ENCODE peak calls at places on chromosomes 13 and 19, in four cellular contexts. Z is H9, L is PC-3, P is astrocyte of the cerebellum. U is an unnamed sample.

GRCh38 chr13:98549006-98549727 is 27.7 kb downstream of the STK24 start:
- DNase-seq in Z (no peak), L (peak), P (peak), U (no peak)

GRCh38 chr13:46961719-46962118 is 64.9 kb upstream of the HTR2A start:
- DNase-seq in Z (no peak), L (peak), P (peak), U (no peak)

GRCh38 chr13:47455581-47455980 is 545.5 kb downstream of the SUCLA2 start:
- DNase-seq in Z (no peak), L (peak), P (no peak), U (no peak)

GRCh38 chr19:10219678-10220077 is 11.5 kb downstream of the S1PR2 start:
- DNase-seq in Z (peak), L (peak), P (no peak), U (no peak)

GRCh38 chr13:112225429-112226090 is 150.6 kb upstream of the SPACA7 start:
- DNase-seq in Z (no peak), L (no peak), P (no peak), U (no peak)

GRCh38 chr19:28636706-28637105 is 576.2 kb downstream of the UQCRFS1 start:
- DNase-seq in Z (no peak), L (no peak), P (no peak), U (no peak)

GRCh38 chr19:4981681-4981958 is 12.7 kb downstream of the KDM4B start:
- DNase-seq in Z (no peak), L (no peak), P (no peak), U (no peak)

GRCh38 chr19:33279430-33280350 is 22.6 kb downstream of the CEBPA start:
- DNase-seq in Z (no peak), L (no peak), P (no peak), U (no peak)

GRCh38 chr19:11506101-11506555 is 489 bp upstream of the ZNF653 start:
- DNase-seq in Z (no peak), L (no peak), P (no peak), U (no peak)

GRCh38 chr19:32581704-32582164 is 744 bp downstream of the PDCD5 start:
- DNase-seq in Z (peak), L (peak), P (peak), U (no peak)

GRCh38 chr19:38974599-38975213 is 836 bp downstream of the FBXO17 start:
- DNase-seq in Z (no peak), L (no peak), P (no peak), U (no peak)
- TF ChIP-seq CTCF in Z (no peak), L (no peak), P (no peak), U (no peak)

DNA sequence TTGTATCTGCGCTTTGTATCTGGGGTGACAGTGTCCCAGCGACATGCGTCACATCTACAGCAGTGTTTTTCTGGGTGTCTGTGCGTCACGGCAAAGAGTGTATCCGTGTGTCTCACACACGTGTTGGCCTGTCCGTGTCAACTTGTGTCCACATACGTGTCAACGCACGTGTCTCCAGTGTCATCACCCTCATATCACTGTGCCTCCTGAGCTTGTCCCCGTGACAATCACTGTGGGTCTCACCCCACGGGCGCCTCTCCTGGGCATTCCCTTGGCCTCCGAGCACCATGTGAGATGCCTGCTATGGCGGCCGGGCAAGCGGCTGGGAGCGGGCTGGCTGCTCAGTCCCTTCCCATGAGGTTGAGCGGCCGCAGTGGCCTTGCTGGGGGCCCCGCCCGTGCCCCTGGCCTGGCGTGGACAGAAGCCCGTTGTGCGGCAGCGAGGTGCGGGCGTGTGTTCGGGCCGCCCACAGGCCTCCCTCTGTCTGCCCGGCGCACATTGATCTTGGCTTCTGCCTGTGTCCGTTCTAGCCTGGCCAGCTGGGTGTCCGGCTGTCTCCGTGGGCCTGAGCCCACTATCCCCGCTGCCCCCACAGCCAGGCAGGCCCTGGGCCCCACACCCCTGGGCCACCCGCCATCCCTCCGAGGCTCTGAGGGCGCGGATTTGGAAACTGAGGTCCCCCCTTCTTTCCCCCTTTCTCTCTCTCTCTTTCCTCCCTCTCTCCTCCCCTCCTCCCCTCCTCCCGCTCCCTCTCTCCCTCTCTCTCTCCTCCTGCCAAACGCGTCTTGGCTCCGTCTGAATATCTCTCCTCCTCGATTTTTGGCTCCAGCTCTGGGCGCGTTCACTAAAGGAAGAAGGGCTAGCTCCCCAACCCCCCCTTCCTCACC is 6.5 kb downstream of the NFIX start:
- DNase-seq in Z (no peak), L (no peak), P (no peak), U (no peak)
- TF ChIP-seq CTCF in Z (no peak), L (no peak), P (no peak), U (no peak)

GRCh38 chr19:55598034-55598433 is 1.3 kb downstream of the FIZ1 start:
- DNase-seq in Z (peak), L (no peak), P (no peak), U (no peak)

GRCh38 chr19:55601127-55601526 is 1.0 kb downstream of the ZNF524 start:
- DNase-seq in Z (no peak), L (no peak), P (no peak), U (no peak)

GRCh38 chr19:55598719-55599467 is 424 bp downstream of the FIZ1 start:
- DNase-seq in Z (peak), L (peak), P (peak), U (peak)

GRCh38 chr19:55600336-55601028 is 394 bp downstream of the ZNF524 start:
- DNase-seq in Z (no peak), L (no peak), P (no peak), U (no peak)

GRCh38 chr19:55599468-55600335 is at the start of the genes FIZ1 and ZNF524:
- DNase-seq in Z (peak), L (peak), P (peak), U (peak)
- TF ChIP-seq CTCF in Z (no peak), L (no peak), P (no peak), U (no peak)

GRCh38 chr19:46983097-46983496 is 36.5 kb upstream of the NPAS1 start:
- DNase-seq in Z (no peak), L (no peak), P (no peak), U (no peak)

GRCh38 chr19:46985532-46986415 is 33.9 kb upstream of the NPAS1 start:
- DNase-seq in Z (no peak), L (no peak), P (no peak), U (no peak)

GRCh38 chr19:46980756-46981155 is 38.9 kb upstream of the NPAS1 start:
- DNase-seq in Z (no peak), L (no peak), P (no peak), U (no peak)

GRCh38 chr19:46981296-46981695 is 38.3 kb upstream of the NPAS1 start:
- DNase-seq in Z (no peak), L (no peak), P (no peak), U (no peak)

DNA sequence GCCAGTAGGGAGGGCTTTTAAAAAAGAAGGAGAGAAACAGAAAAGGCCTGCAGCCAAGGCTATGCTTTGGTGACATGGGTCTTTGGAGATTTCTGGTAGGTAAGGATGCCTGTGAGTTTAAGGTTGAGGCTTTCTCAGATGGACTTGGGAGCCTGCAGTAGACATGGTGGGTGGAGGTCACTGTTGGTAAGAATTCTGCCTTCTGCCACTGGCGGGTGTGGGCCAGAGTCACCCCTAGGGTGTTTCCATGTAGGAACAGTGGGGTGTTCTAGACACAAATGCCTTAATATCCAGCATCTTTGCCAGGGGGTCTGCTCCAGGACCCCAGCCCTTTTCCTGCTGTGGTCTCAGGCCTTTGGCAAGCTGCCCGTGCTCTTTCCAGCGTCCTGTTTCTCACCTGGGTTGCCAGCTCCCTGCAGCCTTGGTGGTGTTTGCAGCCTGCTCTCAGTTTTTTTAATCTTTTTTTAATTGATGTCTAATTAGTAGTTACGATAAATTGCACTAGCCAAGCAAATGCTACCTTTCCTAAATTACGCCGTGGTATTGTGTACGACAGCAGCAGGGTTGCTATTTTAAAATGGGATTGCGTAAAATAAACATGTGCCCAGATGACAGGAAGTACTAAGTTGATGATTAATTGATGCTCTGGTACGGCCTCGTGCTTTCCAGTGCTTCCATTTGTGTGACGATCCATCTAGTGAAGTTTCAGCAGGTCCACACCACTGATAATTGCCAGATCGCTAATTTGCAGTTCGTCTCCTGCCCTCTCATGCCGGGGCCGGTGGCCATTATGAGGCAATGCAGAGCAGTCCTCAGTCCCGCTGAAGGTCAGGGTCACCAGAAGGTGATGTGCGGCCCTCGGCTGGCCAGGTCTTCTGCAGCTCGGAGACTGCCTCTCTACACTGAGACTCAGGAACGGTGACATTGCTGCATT is 35.3 kb upstream of the NPAS1 start:
- DNase-seq in Z (no peak), L (peak), P (no peak), U (no peak)
- TF ChIP-seq CTCF in Z (no peak), L (no peak), P (no peak), U (no peak)

GRCh38 chr13:109135018-109135417 is 505.6 kb downstream of the MYO16 start:
- DNase-seq in Z (no peak), L (peak), P (no peak), U (no peak)
- TF ChIP-seq CTCF in Z (peak), L (peak), P (no peak), U (no peak)

DNA sequence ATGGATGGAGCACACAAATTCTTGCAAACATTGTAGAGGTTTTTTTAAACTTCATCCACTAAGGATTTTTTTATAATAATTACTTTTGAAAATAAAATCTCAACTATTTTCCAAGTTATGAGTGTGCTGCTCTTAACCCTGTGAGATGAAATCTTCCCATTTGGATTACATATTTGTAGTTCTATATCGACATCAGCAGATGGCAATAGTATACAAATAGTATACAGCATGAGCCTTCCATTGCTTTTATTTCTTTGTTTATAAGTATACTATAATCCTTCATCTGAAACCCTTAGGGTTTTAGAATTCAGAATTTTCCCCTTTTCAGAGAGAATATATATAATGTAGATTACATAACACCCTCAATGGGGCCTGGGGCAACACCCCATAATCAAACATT is 70.5 kb downstream of the GJA3 start:
- DNase-seq in Z (no peak), L (peak), P (no peak), U (no peak)
- TF ChIP-seq CTCF in Z (peak), L (peak), P (no peak), U (no peak)

U was measured in mesothelial cell of epicardium.